ENCODE peak calls at places on chromosomes 4 and X, in five cellular contexts. One of them, this sample, is unnamed.

GRCh38 chr4:127540497-127541026 is 92.2 kb upstream of the INTU start:
- DNase-seq in tibial nerve: no peak
- DNase-seq in fibroblast of lung: no peak
- DNase-seq in choroid plexus epithelial cell: no peak
- DNase-seq in body of pancreas: no peak
- DNase-seq in this sample: no peak

GRCh38 chr4:173168396-173169177 is at the start of gene GALNT7:
- DNase-seq in fibroblast of lung: peak
- DNase-seq in tibial nerve: peak
- DNase-seq in choroid plexus epithelial cell: peak
- DNase-seq in body of pancreas: peak
- DNase-seq in this sample: peak

GRCh38 chr4:38868055-38868965 is 704 bp downstream of the FAM114A1 start:
- DNase-seq in tibial nerve: peak
- DNase-seq in body of pancreas: peak
- DNase-seq in choroid plexus epithelial cell: peak
- DNase-seq in fibroblast of lung: peak
- DNase-seq in this sample: peak

GRCh38 chr4:108203377-108203776 is 34.6 kb upstream of the LEF1 start:
- DNase-seq in choroid plexus epithelial cell: no peak
- DNase-seq in fibroblast of lung: no peak
- DNase-seq in body of pancreas: no peak
- DNase-seq in tibial nerve: no peak
- DNase-seq in this sample: no peak

GRCh38 chr4:40055873-40056721 is 553 bp upstream of the N4BP2 start:
- DNase-seq in choroid plexus epithelial cell: peak
- DNase-seq in body of pancreas: peak
- DNase-seq in tibial nerve: peak
- DNase-seq in fibroblast of lung: peak
- DNase-seq in this sample: peak

GRCh38 chrX:115268421-115268820 is 21.1 kb upstream of the LUZP4 start:
- DNase-seq in tibial nerve: no peak
- DNase-seq in choroid plexus epithelial cell: peak
- DNase-seq in body of pancreas: no peak
- DNase-seq in fibroblast of lung: no peak
- DNase-seq in this sample: peak

GRCh38 chr4:40190880-40191815 is 5.7 kb upstream of the RHOH start:
- DNase-seq in choroid plexus epithelial cell: no peak
- DNase-seq in fibroblast of lung: no peak
- DNase-seq in body of pancreas: no peak
- DNase-seq in tibial nerve: no peak
- DNase-seq in this sample: peak

GRCh38 chrX:270848-271367 is 10.3 kb upstream of the PLCXD1 start:
- DNase-seq in body of pancreas: peak
- DNase-seq in tibial nerve: no peak
- DNase-seq in choroid plexus epithelial cell: no peak
- DNase-seq in fibroblast of lung: no peak
- DNase-seq in this sample: no peak

GRCh38 chr4:150045410-150045809 is 32.8 kb upstream of the DCLK2 start:
- DNase-seq in fibroblast of lung: no peak
- DNase-seq in tibial nerve: no peak
- DNase-seq in choroid plexus epithelial cell: no peak
- DNase-seq in body of pancreas: no peak
- DNase-seq in this sample: no peak

GRCh38 chrX:9286234-9286633 is 178.6 kb upstream of the TBL1X start:
- DNase-seq in choroid plexus epithelial cell: no peak
- DNase-seq in tibial nerve: no peak
- DNase-seq in fibroblast of lung: no peak
- DNase-seq in body of pancreas: no peak
- DNase-seq in this sample: no peak

GRCh38 chr4:127364397-127364796 is 268.4 kb upstream of the INTU start:
- DNase-seq in tibial nerve: no peak
- DNase-seq in choroid plexus epithelial cell: no peak
- DNase-seq in fibroblast of lung: no peak
- DNase-seq in body of pancreas: no peak
- DNase-seq in this sample: no peak

GRCh38 chr4:165872443-165873297 is at the start of gene TLL1:
- DNase-seq in fibroblast of lung: peak
- DNase-seq in tibial nerve: no peak
- DNase-seq in body of pancreas: peak
- DNase-seq in choroid plexus epithelial cell: no peak
- DNase-seq in this sample: peak

GRCh38 chrX:73916931-73917657 is 354.1 kb downstream of the CHIC1 start:
- DNase-seq in fibroblast of lung: peak
- DNase-seq in choroid plexus epithelial cell: peak
- DNase-seq in tibial nerve: no peak
- DNase-seq in body of pancreas: no peak
- DNase-seq in this sample: peak

GRCh38 chr4:48340276-48340904 is 939 bp upstream of the SLAIN2 start:
- DNase-seq in tibial nerve: no peak
- DNase-seq in body of pancreas: peak
- DNase-seq in fibroblast of lung: peak
- DNase-seq in choroid plexus epithelial cell: peak
- DNase-seq in this sample: peak

GRCh38 chr4:36320130-36320902 is 38.9 kb downstream of the DTHD1 start:
- DNase-seq in tibial nerve: no peak
- DNase-seq in fibroblast of lung: no peak
- DNase-seq in body of pancreas: no peak
- DNase-seq in choroid plexus epithelial cell: no peak
- DNase-seq in this sample: no peak

GRCh38 chrX:138748480-138748879 is 37.0 kb upstream of the FGF13 start:
- DNase-seq in choroid plexus epithelial cell: peak
- DNase-seq in tibial nerve: no peak
- DNase-seq in body of pancreas: no peak
- DNase-seq in fibroblast of lung: no peak
- DNase-seq in this sample: peak

GRCh38 chr4:108036252-108036651 is 46.6 kb downstream of the HADH start:
- DNase-seq in body of pancreas: no peak
- DNase-seq in tibial nerve: no peak
- DNase-seq in fibroblast of lung: no peak
- DNase-seq in choroid plexus epithelial cell: no peak
- DNase-seq in this sample: no peak

DNA sequence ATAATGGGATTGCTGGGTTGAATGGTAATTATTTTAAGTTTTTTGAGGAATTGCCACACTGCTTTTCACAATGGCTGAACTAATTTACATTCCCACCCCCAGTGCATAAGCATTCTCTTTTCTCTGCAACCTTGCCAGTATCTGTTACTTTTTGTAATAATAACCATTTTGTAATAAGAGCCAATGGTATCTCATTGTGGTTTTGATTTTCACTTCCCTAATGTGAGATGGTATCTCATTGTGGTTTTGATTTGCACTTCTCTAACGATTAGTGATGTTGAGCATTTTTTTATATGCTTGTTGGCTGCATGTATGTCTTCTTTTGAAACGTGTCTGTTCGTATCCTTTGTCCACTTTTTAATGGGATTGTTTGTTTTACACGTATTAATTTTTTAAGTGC is 213.1 kb upstream of the HDX start:
- DNase-seq in tibial nerve: no peak
- DNase-seq in choroid plexus epithelial cell: no peak
- DNase-seq in fibroblast of lung: no peak
- DNase-seq in body of pancreas: no peak
- DNase-seq in this sample: no peak
- H3K4me3 ChIP-seq in tibial nerve: no peak
- H3K4me3 ChIP-seq in choroid plexus epithelial cell: no peak
- H3K4me3 ChIP-seq in fibroblast of lung: no peak
- H3K4me3 ChIP-seq in body of pancreas: no peak
- H3K4me3 ChIP-seq in this sample: no peak

GRCh38 chr4:80225628-80226027 is 28.3 kb downstream of the PRDM8 start:
- DNase-seq in fibroblast of lung: peak
- DNase-seq in choroid plexus epithelial cell: no peak
- DNase-seq in tibial nerve: no peak
- DNase-seq in body of pancreas: no peak
- DNase-seq in this sample: peak

GRCh38 chr4:80220711-80221110 is 23.4 kb downstream of the PRDM8 start:
- DNase-seq in body of pancreas: no peak
- DNase-seq in fibroblast of lung: no peak
- DNase-seq in tibial nerve: no peak
- DNase-seq in choroid plexus epithelial cell: no peak
- DNase-seq in this sample: no peak

GRCh38 chr4:80216100-80216761 is 18.9 kb downstream of the PRDM8 start:
- DNase-seq in fibroblast of lung: no peak
- DNase-seq in body of pancreas: no peak
- DNase-seq in tibial nerve: no peak
- DNase-seq in choroid plexus epithelial cell: no peak
- DNase-seq in this sample: no peak

GRCh38 chr4:80219301-80220025 is 22.2 kb downstream of the PRDM8 start:
- DNase-seq in tibial nerve: no peak
- DNase-seq in choroid plexus epithelial cell: no peak
- DNase-seq in body of pancreas: no peak
- DNase-seq in fibroblast of lung: peak
- DNase-seq in this sample: peak

GRCh38 chr4:80221161-80221560 is 23.9 kb downstream of the PRDM8 start:
- DNase-seq in body of pancreas: no peak
- DNase-seq in choroid plexus epithelial cell: peak
- DNase-seq in tibial nerve: no peak
- DNase-seq in fibroblast of lung: peak
- DNase-seq in this sample: peak
- TF ChIP-seq CTCF in body of pancreas: no peak
- TF ChIP-seq CTCF in choroid plexus epithelial cell: peak
- TF ChIP-seq CTCF in tibial nerve: no peak
- TF ChIP-seq CTCF in fibroblast of lung: no peak
- TF ChIP-seq CTCF in this sample: peak

GRCh38 chr4:53574528-53574927 is 16.8 kb downstream of the LNX1 start:
- DNase-seq in fibroblast of lung: no peak
- DNase-seq in choroid plexus epithelial cell: no peak
- DNase-seq in tibial nerve: no peak
- DNase-seq in body of pancreas: no peak
- DNase-seq in this sample: no peak

GRCh38 chr4:53576218-53576617 is 15.1 kb downstream of the LNX1 start:
- DNase-seq in fibroblast of lung: no peak
- DNase-seq in choroid plexus epithelial cell: no peak
- DNase-seq in tibial nerve: no peak
- DNase-seq in body of pancreas: no peak
- DNase-seq in this sample: no peak

GRCh38 chr4:53579826-53580225 is 11.5 kb downstream of the LNX1 start:
- DNase-seq in choroid plexus epithelial cell: no peak
- DNase-seq in tibial nerve: no peak
- DNase-seq in fibroblast of lung: no peak
- DNase-seq in body of pancreas: no peak
- DNase-seq in this sample: no peak

GRCh38 chr4:53575552-53575951 is 15.7 kb downstream of the LNX1 start:
- DNase-seq in fibroblast of lung: no peak
- DNase-seq in body of pancreas: no peak
- DNase-seq in choroid plexus epithelial cell: no peak
- DNase-seq in tibial nerve: no peak
- DNase-seq in this sample: no peak

DNA sequence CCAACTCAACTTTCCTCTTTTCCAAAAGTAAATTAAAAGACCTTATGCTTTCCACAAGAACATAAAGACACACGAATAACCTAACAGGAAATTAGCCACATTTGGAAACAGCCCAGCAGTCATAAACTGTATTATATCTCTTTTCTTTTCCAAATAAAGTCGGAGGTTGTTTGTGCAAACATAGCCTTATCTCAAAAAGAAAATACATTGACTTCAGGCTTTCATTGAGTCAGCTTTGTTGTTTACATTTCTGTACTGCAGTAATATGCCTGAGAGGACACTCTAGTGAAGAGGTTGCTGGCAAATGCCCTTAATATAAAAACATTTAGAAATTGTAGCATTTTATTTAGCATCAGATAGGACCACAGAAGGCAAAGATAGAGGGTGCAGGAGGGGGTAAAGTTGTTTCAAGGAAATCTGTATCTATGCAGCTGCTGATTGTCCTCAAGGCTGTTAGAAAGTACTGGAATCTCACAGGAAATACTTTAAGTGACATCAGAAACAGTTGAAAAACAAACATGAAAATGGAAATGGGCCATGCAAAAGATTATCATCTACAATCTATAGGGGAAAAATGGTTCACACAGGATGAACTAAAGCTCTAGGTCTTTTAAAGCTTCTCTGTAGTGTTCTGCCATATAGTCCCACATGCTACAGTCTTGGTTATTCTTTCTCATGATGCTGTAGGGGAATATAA is 14.5 kb downstream of the LNX1 start:
- DNase-seq in choroid plexus epithelial cell: peak
- DNase-seq in fibroblast of lung: peak
- DNase-seq in tibial nerve: no peak
- DNase-seq in body of pancreas: no peak
- DNase-seq in this sample: peak
- H3K4me3 ChIP-seq in choroid plexus epithelial cell: no peak
- H3K4me3 ChIP-seq in fibroblast of lung: no peak
- H3K4me3 ChIP-seq in tibial nerve: no peak
- H3K4me3 ChIP-seq in body of pancreas: no peak
- H3K4me3 ChIP-seq in this sample: no peak

DNA sequence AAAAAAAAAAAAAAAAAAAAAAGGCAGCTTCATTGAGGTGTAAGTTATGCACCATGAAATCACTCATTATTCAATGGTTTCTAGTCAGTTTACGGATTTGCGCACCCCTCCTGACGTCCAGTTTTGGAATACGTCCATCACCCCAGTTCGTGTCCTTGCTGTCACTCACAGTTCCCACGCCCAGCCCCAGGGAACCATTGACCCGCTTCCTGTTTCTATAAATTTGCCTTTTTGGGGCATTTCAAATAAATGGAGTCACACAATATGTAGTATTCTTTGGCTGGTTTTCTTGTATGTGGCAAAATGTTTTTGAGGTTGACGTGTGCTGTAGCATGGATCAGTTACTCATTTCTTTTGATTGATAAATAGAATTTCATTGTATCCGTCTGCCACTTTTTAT is 18.5 kb upstream of the SORCS2 start:
- DNase-seq in choroid plexus epithelial cell: no peak
- DNase-seq in body of pancreas: no peak
- DNase-seq in tibial nerve: no peak
- DNase-seq in fibroblast of lung: peak
- DNase-seq in this sample: no peak
- TF ChIP-seq CTCF in choroid plexus epithelial cell: no peak
- TF ChIP-seq CTCF in body of pancreas: no peak
- TF ChIP-seq CTCF in tibial nerve: no peak
- TF ChIP-seq CTCF in fibroblast of lung: no peak
- TF ChIP-seq CTCF in this sample: no peak

GRCh38 chr4:98802673-98803286 is 126.2 kb downstream of the EIF4E start:
- DNase-seq in fibroblast of lung: peak
- DNase-seq in body of pancreas: no peak
- DNase-seq in choroid plexus epithelial cell: no peak
- DNase-seq in tibial nerve: no peak
- DNase-seq in this sample: no peak
- H3K4me3 ChIP-seq in fibroblast of lung: no peak
- H3K4me3 ChIP-seq in body of pancreas: no peak
- H3K4me3 ChIP-seq in choroid plexus epithelial cell: no peak
- H3K4me3 ChIP-seq in tibial nerve: no peak
- H3K4me3 ChIP-seq in this sample: no peak